ENCODE peak calls at places on chromosomes 7 and 10, in eight cellular contexts. T is sciatic nerve, F is amniotic epithelial cell, D is cardiac fibroblast, G is hippocampal formation, P is GM20000, I is GM04503, R is lung. Y is an unnamed sample.

GRCh38 chr10:11439523-11440053 is 171.9 kb downstream of the USP6NL start:
- DNase-seq in T (no peak), F (no peak), D (no peak), G (no peak), P (no peak), I (no peak), R (no peak), Y (no peak)

GRCh38 chr7:35617076-35617475 is 77.9 kb downstream of the HERPUD2 start:
- DNase-seq in T (no peak), F (peak; percentile 41), D (peak; percentile 47), G (no peak), P (no peak), I (no peak), R (no peak), Y (peak; percentile 34)

GRCh38 chr10:6044651-6045599 is 17.2 kb downstream of the IL2RA start:
- DNase-seq in T (peak; percentile 9), F (no peak), D (no peak), G (no peak), P (peak; percentile 54), I (no peak), R (peak; percentile 10), Y (no peak)

GRCh38 chr7:130758429-130759056 is 24.5 kb upstream of the KLF14 start:
- DNase-seq in T (no peak), F (peak; percentile 59), D (peak; percentile 76), G (peak; percentile 54), P (peak; percentile 49), I (no peak), R (no peak), Y (peak; percentile 72)

GRCh38 chr10:42926831-42927230 is 144.2 kb downstream of the BMS1 start:
- DNase-seq in T (no peak), F (no peak), D (peak; percentile 46), G (no peak), P (no peak), I (no peak), R (no peak), Y (peak; percentile 53)

GRCh38 chr10:126468876-126469643 is 80.8 kb upstream of the ADAM12 start:
- DNase-seq in T (no peak), F (peak; percentile 16), D (peak; percentile 40), G (no peak), P (no peak), I (no peak), R (no peak), Y (peak; percentile 29)

GRCh38 chr10:43925793-43926192 is 277.1 kb upstream of the ZNF32 start:
- DNase-seq in T (no peak), F (no peak), D (no peak), G (no peak), P (no peak), I (no peak), R (peak; percentile 22), Y (no peak)

GRCh38 chr10:71015674-71016073 is 127.3 kb upstream of the PCBD1 start:
- DNase-seq in T (no peak), F (no peak), D (no peak), G (no peak), P (no peak), I (no peak), R (no peak), Y (no peak)

GRCh38 chr7:105691692-105692564 is 110.6 kb upstream of the EFCAB10 start:
- DNase-seq in T (peak; percentile 73), F (peak; percentile 58), D (peak; percentile 89), G (no peak), P (peak; percentile 33), I (peak; percentile 37), R (peak; percentile 74), Y (peak; percentile 88)

Y was measured in fibroblast of mammary gland.